ENCODE peak calls at places on chromosomes 4 and X, in eight cellular contexts. V, N, B, E, K, C, P and D are unnamed samples.

GRCh38 chrX:13607356-13607995 is 38.1 kb downstream of the EGFL6 start:
- DNase-seq in C (no peak), E (no peak), N (no peak), V (no peak), K (no peak), P (no peak), B (no peak), D (no peak)

GRCh38 chr4:84403656-84404055 is 95.4 kb downstream of the NKX6-1 start:
- DNase-seq in C (no peak), K (no peak), B (peak), V (no peak), P (no peak), N (no peak), E (no peak), D (no peak)

GRCh38 chr4:87835192-87835591 is 2.4 kb downstream of the MEPE start:
- DNase-seq in N (no peak), C (no peak), V (no peak), K (no peak), B (no peak), E (no peak), P (no peak), D (no peak)

GRCh38 chr4:186644737-186645261 is 78.9 kb downstream of the FAT1 start:
- DNase-seq in B (no peak), E (no peak), V (no peak), C (no peak), P (no peak), N (no peak), K (no peak), D (no peak)

GRCh38 chr4:121118344-121118743 is 45.8 kb downstream of the TNIP3 start:
- DNase-seq in V (no peak), C (no peak), B (no peak), E (no peak), K (no peak), P (no peak), N (no peak), D (no peak)

GRCh38 chr4:15488136-15488535 is 18.5 kb downstream of the CC2D2A start:
- DNase-seq in B (no peak), C (no peak), V (no peak), N (no peak), P (no peak), E (no peak), K (no peak), D (no peak)

GRCh38 chr4:2843909-2844584 is 403 bp downstream of the ADD1 start:
- DNase-seq in N (no peak), K (no peak), C (no peak), E (no peak), B (peak), P (peak), V (no peak), D (no peak)

GRCh38 chr4:153083447-153083921 is 120.8 kb upstream of the TRIM2 start:
- DNase-seq in C (peak), N (peak), V (peak), K (peak), B (peak), E (no peak), P (peak), D (peak)

GRCh38 chr4:155610143-155610542 is 56.5 kb upstream of the GUCY1A1 start:
- DNase-seq in E (no peak), C (no peak), B (no peak), N (no peak), P (no peak), V (no peak), K (no peak), D (no peak)

GRCh38 chrX:129781134-129782014 is 1.6 kb downstream of the SASH3 start:
- DNase-seq in N (no peak), B (no peak), V (peak), E (peak), K (peak), C (no peak), P (peak), D (no peak)

GRCh38 chr4:152360045-152360410 is 175.9 kb downstream of the FBXW7 start:
- DNase-seq in N (no peak), B (no peak), V (no peak), C (no peak), P (no peak), E (no peak), K (no peak), D (no peak)

GRCh38 chrX:9464435-9465371 is at the start of gene TBL1X:
- DNase-seq in V (peak), B (no peak), C (no peak), N (peak), P (peak), K (no peak), E (peak), D (no peak)

GRCh38 chr4:110163327-110164070 is 34.9 kb downstream of the ELOVL6 start:
- DNase-seq in B (no peak), C (no peak), E (no peak), N (no peak), K (no peak), V (no peak), P (no peak), D (no peak)

GRCh38 chr4:75344915-75345314 is 169.3 kb downstream of the RCHY1 start:
- DNase-seq in V (no peak), E (no peak), C (no peak), P (no peak), B (no peak), N (no peak), K (no peak), D (no peak)

GRCh38 chrX:109774706-109775105 is 41.6 kb upstream of the ACSL4 start:
- DNase-seq in E (no peak), C (no peak), V (no peak), K (no peak), N (no peak), P (no peak), B (peak), D (no peak)